ENCODE peak calls at places on chromosome 3, in nine cellular contexts. D, A, S, E, P, J, U, H and Q are unnamed samples.

GRCh38 chr3:46078712-46079400 is 51.6 kb upstream of the XCR1 start:
- DNase-seq in D (peak), A (peak), S (peak), E (peak), P (peak), J (peak), U (peak), H (peak), Q (peak)

GRCh38 chr3:40869939-40870338 is 329.4 kb upstream of the CTNNB1 start:
- DNase-seq in D (no peak), A (no peak), S (no peak), E (peak), P (no peak), J (no peak), U (no peak), H (no peak), Q (no peak)

GRCh38 chr3:109023656-109024254 is 70.1 kb upstream of the GUCA1C start:
- DNase-seq in D (peak), A (peak), S (peak), E (peak), P (peak), J (peak), U (peak), H (peak), Q (peak)

GRCh38 chr3:29609007-29609805 is 328.3 kb downstream of the RBMS3 start:
- DNase-seq in D (no peak), A (no peak), S (no peak), E (no peak), P (no peak), J (no peak), U (no peak), H (no peak), Q (peak)

GRCh38 chr3:196016485-196016884 is 65.4 kb downstream of the TFRC start:
- DNase-seq in D (peak), A (no peak), S (peak), E (no peak), P (no peak), J (peak), U (no peak), H (peak), Q (no peak)

GRCh38 chr3:46812237-46812791 is 50.9 kb downstream of the MYL3 start:
- DNase-seq in D (no peak), A (peak), S (no peak), E (peak), P (peak), J (peak), U (no peak), H (peak), Q (no peak)

GRCh38 chr3:100982710-100983109 is 10.5 kb downstream of the ABI3BP start:
- DNase-seq in D (no peak), A (no peak), S (no peak), E (peak), P (peak), J (peak), U (no peak), H (peak), Q (no peak)

GRCh38 chr3:128307029-128307633 is 153.8 kb downstream of the EEFSEC start:
- DNase-seq in D (no peak), A (no peak), S (no peak), E (no peak), P (no peak), J (no peak), U (no peak), H (no peak), Q (no peak)

GRCh38 chr3:156745766-156746165 is 71.4 kb downstream of the TIPARP start:
- DNase-seq in D (no peak), A (no peak), S (no peak), E (peak), P (no peak), J (no peak), U (no peak), H (no peak), Q (no peak)

GRCh38 chr3:44104668-44105321 is 136.9 kb upstream of the TOPAZ1 start:
- DNase-seq in D (no peak), A (no peak), S (no peak), E (no peak), P (no peak), J (peak), U (no peak), H (peak), Q (no peak)

GRCh38 chr3:157494581-157495281 is 8.5 kb downstream of the VEPH1 start:
- DNase-seq in D (no peak), A (no peak), S (no peak), E (no peak), P (no peak), J (no peak), U (no peak), H (peak), Q (peak)

GRCh38 chr3:141228385-141228784 is 3.2 kb upstream of the PXYLP1 start:
- DNase-seq in D (no peak), A (no peak), S (no peak), E (no peak), P (no peak), J (no peak), U (no peak), H (no peak), Q (peak)
- TF ChIP-seq CTCF in D (no peak), A (no peak), S (no peak), E (no peak), P (no peak), J (no peak), U (no peak), H (no peak), Q (peak)

GRCh38 chr3:37546876-37547275 is 314.8 kb upstream of the CTDSPL start:
- DNase-seq in D (no peak), A (no peak), S (no peak), E (peak), P (no peak), J (peak), U (peak), H (peak), Q (peak)
- TF ChIP-seq CTCF in D (no peak), A (no peak), S (no peak), E (no peak), P (no peak), J (peak), U (peak), H (peak), Q (peak)

DNA sequence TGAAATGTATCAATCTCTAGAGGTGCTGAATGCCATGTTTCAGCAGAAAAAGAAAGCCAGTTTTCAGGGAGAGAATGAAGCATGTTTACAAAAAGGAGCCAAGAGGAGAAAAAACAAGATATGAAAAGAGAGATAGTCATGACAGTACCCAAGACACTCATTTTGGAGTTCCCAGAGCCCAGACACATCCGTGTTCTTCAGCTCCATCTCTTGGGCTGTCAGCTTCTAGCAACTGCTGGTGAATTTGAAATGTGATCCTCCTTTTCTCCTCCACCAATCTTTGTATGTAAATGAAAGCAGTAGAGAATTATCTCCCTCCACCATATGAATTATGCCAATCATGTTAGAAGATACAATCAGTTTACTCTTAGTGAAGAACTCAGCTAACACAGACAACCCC is 93.0 kb upstream of the SLC25A36 start:
- DNase-seq in D (no peak), A (no peak), S (no peak), E (no peak), P (no peak), J (no peak), U (no peak), H (no peak), Q (no peak)
- TF ChIP-seq CTCF in D (no peak), A (no peak), S (no peak), E (no peak), P (no peak), J (no peak), U (no peak), H (no peak), Q (peak)

DNA sequence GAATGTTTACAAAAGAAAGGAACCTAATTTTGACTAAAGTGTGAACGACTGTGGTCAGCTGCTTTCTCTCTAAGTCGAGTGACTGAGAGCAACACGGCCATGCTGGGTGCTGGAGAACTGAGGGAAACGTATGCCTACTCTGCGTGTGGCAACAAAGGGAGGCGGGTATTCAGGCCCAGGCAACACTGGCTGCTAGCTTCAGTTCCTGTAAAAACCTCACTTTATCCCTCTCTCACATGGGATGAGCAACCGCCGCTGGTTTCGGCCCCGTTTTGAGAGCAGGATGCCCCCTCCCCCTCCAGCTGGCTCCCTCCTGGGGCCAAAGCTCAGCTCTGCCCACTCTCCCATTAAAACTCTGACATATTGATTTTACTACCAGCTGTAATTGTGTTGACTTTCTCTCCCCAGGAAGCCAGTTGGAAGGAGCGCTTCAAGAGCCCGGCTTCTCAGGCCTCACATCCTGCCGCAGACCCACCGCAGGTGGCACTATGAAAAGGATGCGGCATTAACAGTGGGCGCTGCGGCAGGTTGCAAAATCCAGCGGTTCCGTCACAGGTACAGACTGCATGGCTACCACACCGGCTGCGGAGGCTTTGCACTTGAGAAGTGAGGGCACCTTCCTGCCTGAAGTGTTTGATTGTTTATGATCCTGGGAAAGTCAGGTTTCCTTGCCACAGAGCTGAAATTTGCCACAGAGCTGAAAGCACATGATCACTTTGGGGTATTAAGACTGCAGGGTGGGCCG is 12.7 kb downstream of the PLXND1 start:
- DNase-seq in D (no peak), A (no peak), S (no peak), E (peak), P (no peak), J (peak), U (no peak), H (no peak), Q (no peak)
- TF ChIP-seq CTCF in D (no peak), A (no peak), S (no peak), E (no peak), P (no peak), J (no peak), U (no peak), H (no peak), Q (no peak)

DNA sequence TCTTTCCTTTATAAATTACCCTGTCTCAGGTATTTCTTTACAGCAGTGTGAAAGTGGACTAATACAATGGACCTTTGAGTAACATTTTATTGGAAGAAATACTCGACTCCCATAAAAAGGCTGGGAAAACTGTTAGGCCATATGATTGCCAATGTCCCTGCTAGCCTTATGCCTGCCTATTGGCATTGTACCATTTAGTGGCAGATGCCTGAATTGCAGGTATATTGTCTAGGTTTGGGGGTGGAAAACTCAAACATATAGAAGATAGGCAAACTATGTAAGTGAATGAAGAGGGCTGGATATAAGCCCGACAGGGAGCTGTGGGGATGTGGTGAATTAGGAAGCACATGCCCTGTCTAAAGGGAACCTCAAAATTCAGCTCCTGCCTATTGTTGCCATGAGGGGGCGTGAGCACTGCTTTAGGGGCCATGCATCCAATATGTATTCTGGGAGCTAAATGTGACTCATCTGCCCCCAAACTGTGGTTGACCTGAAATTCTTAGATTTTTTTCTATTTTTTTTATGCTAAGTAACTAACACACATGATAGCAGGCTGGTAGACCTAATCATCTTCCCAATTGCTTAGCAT is 65.2 kb upstream of the TRA2B start:
- DNase-seq in D (no peak), A (no peak), S (no peak), E (peak), P (no peak), J (peak), U (no peak), H (peak), Q (no peak)
- TF ChIP-seq CTCF in D (peak), A (peak), S (peak), E (peak), P (no peak), J (peak), U (no peak), H (peak), Q (peak)

GRCh38 chr3:58530354-58530865 is 6.6 kb downstream of the ACOX2 start:
- DNase-seq in D (no peak), A (no peak), S (no peak), E (no peak), P (no peak), J (no peak), U (no peak), H (no peak), Q (no peak)

GRCh38 chr3:58529516-58530353 is 7.3 kb downstream of the ACOX2 start:
- DNase-seq in D (no peak), A (no peak), S (no peak), E (peak), P (no peak), J (peak), U (no peak), H (no peak), Q (no peak)

GRCh38 chr3:58532794-58533220 is 4.2 kb downstream of the ACOX2 start:
- DNase-seq in D (no peak), A (peak), S (peak), E (peak), P (peak), J (peak), U (peak), H (peak), Q (no peak)

GRCh38 chr3:58531956-58532355 is 5.0 kb downstream of the ACOX2 start:
- DNase-seq in D (no peak), A (no peak), S (no peak), E (peak), P (no peak), J (no peak), U (no peak), H (no peak), Q (no peak)

GRCh38 chr3:58531555-58531954 is 5.4 kb downstream of the ACOX2 start:
- DNase-seq in D (no peak), A (no peak), S (no peak), E (no peak), P (no peak), J (no peak), U (no peak), H (no peak), Q (no peak)
- TF ChIP-seq CTCF in D (no peak), A (no peak), S (no peak), E (no peak), P (no peak), J (no peak), U (no peak), H (no peak), Q (no peak)

DNA sequence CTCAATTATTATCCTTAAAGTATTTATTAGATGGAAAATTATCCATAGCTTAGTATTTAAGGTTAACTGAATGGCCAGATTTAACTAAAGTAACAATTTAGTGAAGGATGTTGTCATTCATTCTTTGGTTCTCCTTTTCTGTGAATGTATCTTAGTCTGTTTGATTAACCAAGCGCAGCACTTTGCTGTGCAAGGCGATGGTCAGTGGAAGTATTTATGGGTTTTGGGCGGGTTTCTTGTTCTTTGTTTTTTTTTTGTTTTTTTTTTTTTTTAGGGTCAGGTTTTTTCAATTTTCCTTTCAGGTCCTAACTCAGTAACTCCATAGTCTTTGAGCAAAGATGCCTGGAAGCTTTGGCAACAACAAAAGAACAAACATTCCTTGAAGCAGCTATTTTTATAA is 328.8 kb downstream of the PTPRG start:
- DNase-seq in D (no peak), A (no peak), S (no peak), E (no peak), P (no peak), J (no peak), U (no peak), H (no peak), Q (no peak)
- TF ChIP-seq CTCF in D (no peak), A (no peak), S (no peak), E (no peak), P (no peak), J (no peak), U (no peak), H (no peak), Q (no peak)

GRCh38 chr3:55645406-55645805 is 158.3 kb upstream of the WNT5A start:
- DNase-seq in D (no peak), A (no peak), S (no peak), E (no peak), P (no peak), J (no peak), U (no peak), H (no peak), Q (no peak)
- TF ChIP-seq CTCF in D (no peak), A (no peak), S (no peak), E (no peak), P (no peak), J (no peak), U (no peak), H (no peak), Q (no peak)